ENCODE peak calls at places on chromosomes 7 and 10, in four cellular contexts. One of them, this sample, is unnamed. For H3K4me1 and H3K9me3, the result is how much of the 10 kb centered on the place peaks cover.

GRCh38 chr7:2007526-2007925 is 225.2 kb downstream of the MAD1L1 start:
- DNase-seq in aorta: no peak
- DNase-seq in right lobe of liver: no peak
- DNase-seq in right cardiac atrium: no peak
- DNase-seq in this sample: no peak

GRCh38 chr7:129943352-129943751 is 9.4 kb downstream of the UBE2H start:
- DNase-seq in right cardiac atrium: no peak
- DNase-seq in right lobe of liver: no peak
- DNase-seq in aorta: no peak
- DNase-seq in this sample: no peak

GRCh38 chr7:22113041-22113440 is 167.3 kb upstream of the CDCA7L start:
- DNase-seq in right cardiac atrium: no peak
- DNase-seq in aorta: no peak
- DNase-seq in right lobe of liver: no peak
- DNase-seq in this sample: no peak

GRCh38 chr7:103379270-103379975 is 32.0 kb downstream of the PSMC2 start:
- DNase-seq in right lobe of liver: no peak
- DNase-seq in right cardiac atrium: no peak
- DNase-seq in aorta: no peak
- DNase-seq in this sample: no peak

GRCh38 chr7:107813524-107813923 is 10.5 kb upstream of the SLC26A3 start:
- DNase-seq in aorta: no peak
- DNase-seq in right cardiac atrium: no peak
- DNase-seq in right lobe of liver: no peak
- DNase-seq in this sample: no peak

GRCh38 chr7:27735165-27735564 is 4.8 kb upstream of the TAX1BP1 start:
- DNase-seq in right cardiac atrium: no peak
- DNase-seq in aorta: no peak
- DNase-seq in right lobe of liver: no peak
- DNase-seq in this sample: no peak

GRCh38 chr10:34102237-34102673 is 712.8 kb downstream of the PARD3 start:
- DNase-seq in aorta: peak
- DNase-seq in right lobe of liver: peak
- DNase-seq in right cardiac atrium: peak
- DNase-seq in this sample: no peak

GRCh38 chr7:29801929-29802328 is 4.4 kb upstream of the WIPF3 start:
- DNase-seq in aorta: no peak
- DNase-seq in right cardiac atrium: no peak
- DNase-seq in right lobe of liver: no peak
- DNase-seq in this sample: no peak

GRCh38 chr10:79192677-79193003 is 123.9 kb downstream of the ZMIZ1 start:
- DNase-seq in aorta: no peak
- DNase-seq in right cardiac atrium: peak
- DNase-seq in right lobe of liver: no peak
- DNase-seq in this sample: no peak

GRCh38 chr10:89646833-89647570 is 2.0 kb upstream of the PANK1 start:
- DNase-seq in right lobe of liver: no peak
- DNase-seq in aorta: no peak
- DNase-seq in right cardiac atrium: no peak
- DNase-seq in this sample: no peak

DNA sequence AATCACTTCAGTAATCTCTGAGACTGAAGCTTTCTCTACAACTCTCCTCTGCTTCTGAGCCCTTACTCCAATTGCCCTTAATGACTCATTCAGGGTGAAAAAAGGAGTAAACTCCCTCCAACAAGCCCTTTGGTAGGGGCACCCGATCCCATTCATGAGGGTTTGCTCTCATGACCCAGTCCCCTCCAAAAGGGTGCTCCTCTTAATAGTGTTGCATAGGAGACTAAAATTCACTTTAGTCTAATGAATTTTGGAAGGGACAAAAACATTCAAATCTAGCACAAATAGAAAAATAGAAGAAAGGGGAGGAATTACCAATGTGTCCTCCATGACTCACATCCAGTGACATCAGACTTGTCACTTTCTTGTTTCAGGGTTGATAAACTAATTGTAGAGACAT is 66.2 kb upstream of the CCNY start:
- DNase-seq in right cardiac atrium: no peak
- DNase-seq in aorta: no peak
- DNase-seq in right lobe of liver: no peak
- DNase-seq in this sample: no peak
- H3K4me1 ChIP-seq in right cardiac atrium: under half
- H3K4me1 ChIP-seq in aorta: under half
- H3K4me1 ChIP-seq in right lobe of liver: under half
- H3K4me1 ChIP-seq in this sample: under half

GRCh38 chr10:14954934-14955333 is 1.0 kb upstream of the DCLRE1C start:
- DNase-seq in aorta: no peak
- DNase-seq in right lobe of liver: no peak
- DNase-seq in right cardiac atrium: no peak
- DNase-seq in this sample: no peak

GRCh38 chr10:14958872-14959220 is 342 bp upstream of the MEIG1 start:
- DNase-seq in right cardiac atrium: no peak
- DNase-seq in aorta: no peak
- DNase-seq in right lobe of liver: no peak
- DNase-seq in this sample: no peak

GRCh38 chr10:14953452-14954000 is 370 bp downstream of the DCLRE1C start:
- DNase-seq in aorta: peak
- DNase-seq in right lobe of liver: no peak
- DNase-seq in right cardiac atrium: peak
- DNase-seq in this sample: no peak

GRCh38 chr10:14954001-14954770 is at the start of gene DCLRE1C:
- DNase-seq in right lobe of liver: peak
- DNase-seq in aorta: peak
- DNase-seq in right cardiac atrium: peak
- DNase-seq in this sample: peak

DNA sequence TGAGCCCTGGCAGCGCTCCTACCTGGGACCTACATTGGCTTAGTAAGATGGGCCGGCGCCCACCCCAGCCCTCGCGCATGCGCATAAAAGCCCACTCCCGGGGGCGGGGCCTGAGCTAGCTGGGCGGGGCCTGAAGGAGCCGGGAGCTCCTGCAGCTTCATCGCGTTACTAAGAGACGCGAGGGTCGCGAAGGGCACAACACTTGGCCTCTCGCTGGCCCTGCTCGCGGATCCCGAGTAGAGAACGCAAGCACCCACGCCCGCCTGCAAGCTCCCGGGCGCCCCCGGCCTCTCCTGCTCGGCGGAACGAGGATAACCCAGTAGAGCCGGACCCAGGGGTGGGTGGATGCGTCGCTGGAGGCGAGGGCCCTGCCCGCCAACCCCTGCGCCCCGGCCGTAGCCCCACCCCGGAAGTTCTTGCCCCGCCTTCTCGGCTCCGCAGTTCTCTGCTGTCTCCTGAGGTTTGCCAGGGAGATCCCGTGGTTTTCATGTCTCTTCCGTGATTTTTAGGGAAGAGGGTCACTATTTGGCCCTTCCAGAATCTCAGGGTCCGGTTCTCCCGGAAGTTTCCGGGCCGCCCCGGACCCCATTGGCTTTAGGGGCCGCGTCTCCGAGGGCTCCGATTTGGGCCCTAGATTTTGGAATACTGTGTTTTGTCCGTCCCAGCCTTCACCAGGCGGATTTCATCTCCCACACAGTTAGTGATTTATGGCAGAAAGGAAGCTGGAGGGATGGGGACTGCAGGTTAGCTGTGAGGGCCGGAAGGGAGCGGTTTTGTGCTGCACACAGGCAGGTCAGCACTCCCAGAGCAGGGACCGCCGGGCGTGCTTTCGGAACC is at the start of gene MEIG1:
- DNase-seq in right lobe of liver: peak
- DNase-seq in aorta: peak
- DNase-seq in right cardiac atrium: peak
- DNase-seq in this sample: peak
- H3K9me3 ChIP-seq in right lobe of liver: under half
- H3K9me3 ChIP-seq in aorta: under half
- H3K9me3 ChIP-seq in right cardiac atrium: under half
- H3K9me3 ChIP-seq in this sample: under half

DNA sequence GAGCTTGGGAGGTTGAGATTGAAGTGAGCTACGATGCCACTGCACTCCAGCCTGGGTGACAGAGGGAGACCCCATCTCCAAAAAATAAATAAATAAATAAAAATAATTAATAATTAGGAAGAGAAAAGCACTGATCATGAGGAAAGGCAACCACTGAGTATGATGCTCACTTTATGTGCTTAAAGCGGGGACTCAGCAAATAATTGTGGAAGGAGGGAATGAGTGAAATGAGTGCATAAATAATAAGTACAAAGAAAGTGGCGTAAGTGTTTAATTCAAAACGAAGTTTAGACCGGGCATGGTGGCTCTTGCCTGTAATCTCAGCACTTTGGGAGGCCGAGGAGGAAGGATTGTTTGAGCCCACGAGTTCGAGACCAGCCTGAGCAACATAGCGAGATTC is 94.9 kb upstream of the MKLN1 start:
- DNase-seq in right cardiac atrium: no peak
- DNase-seq in right lobe of liver: no peak
- DNase-seq in aorta: no peak
- DNase-seq in this sample: no peak
- H3K4me1 ChIP-seq in right cardiac atrium: under half
- H3K4me1 ChIP-seq in right lobe of liver: under half
- H3K4me1 ChIP-seq in aorta: under half
- H3K4me1 ChIP-seq in this sample: under half

DNA sequence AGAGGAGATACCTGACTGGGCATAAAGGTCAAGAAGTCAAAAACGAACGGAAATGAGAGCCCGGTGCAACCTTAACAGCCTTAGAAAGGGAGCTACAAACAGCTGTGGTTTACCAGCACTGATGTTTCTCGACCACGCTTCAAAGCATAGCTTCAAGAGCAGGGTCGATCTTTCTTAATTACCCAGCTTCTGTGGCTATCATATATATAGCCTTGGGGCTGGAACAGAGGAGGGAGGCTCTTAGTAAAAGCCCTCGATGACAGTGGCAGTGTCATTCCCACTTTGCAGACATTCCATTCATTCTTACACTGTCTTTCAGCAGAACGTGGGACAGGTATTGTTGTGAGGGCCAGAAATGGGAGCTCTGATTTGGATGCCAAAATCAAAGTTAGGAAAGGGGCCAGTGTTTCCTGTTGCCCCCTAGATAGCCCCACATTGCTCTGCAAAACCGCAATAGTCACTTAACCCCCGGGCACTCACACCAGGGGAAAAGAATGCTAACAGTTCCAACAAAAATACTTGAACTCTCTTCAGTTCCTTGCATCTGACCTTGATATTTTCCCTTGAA is 141.5 kb downstream of the MTPAP start:
- DNase-seq in right cardiac atrium: no peak
- DNase-seq in right lobe of liver: no peak
- DNase-seq in aorta: no peak
- DNase-seq in this sample: no peak
- H3K9me3 ChIP-seq in right cardiac atrium: under half
- H3K9me3 ChIP-seq in right lobe of liver: under half
- H3K9me3 ChIP-seq in aorta: under half
- H3K9me3 ChIP-seq in this sample: under half

DNA sequence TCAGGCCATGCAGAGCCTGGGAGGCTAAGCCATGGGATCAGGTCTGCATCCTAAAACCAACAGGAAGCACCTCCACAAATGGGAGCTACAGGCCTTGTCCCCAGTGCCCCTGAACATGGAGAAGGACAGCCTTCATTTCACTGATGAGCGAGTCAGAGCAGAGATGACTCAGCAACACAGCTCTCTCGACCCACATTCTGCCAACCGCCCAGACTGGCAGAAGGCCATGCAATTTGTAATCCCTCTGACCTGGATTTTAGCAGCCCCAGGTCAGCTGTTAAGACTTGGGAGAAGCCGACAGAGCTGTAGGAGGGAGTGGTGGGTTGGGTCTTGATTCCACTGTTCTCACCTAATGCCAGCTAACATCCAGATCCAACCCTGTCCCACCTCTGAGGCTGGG is 25.5 kb downstream of the VOPP1 start:
- DNase-seq in right lobe of liver: peak
- DNase-seq in right cardiac atrium: peak
- DNase-seq in aorta: peak
- DNase-seq in this sample: no peak
- H3K4me1 ChIP-seq in right lobe of liver: under half
- H3K4me1 ChIP-seq in right cardiac atrium: under half
- H3K4me1 ChIP-seq in aorta: under half
- H3K4me1 ChIP-seq in this sample: under half

GRCh38 chr7:4156190-4156589 is 525.9 kb upstream of the FOXK1 start:
- DNase-seq in aorta: no peak
- DNase-seq in right lobe of liver: no peak
- DNase-seq in right cardiac atrium: no peak
- DNase-seq in this sample: no peak

GRCh38 chr7:4157651-4158050 is 524.4 kb upstream of the FOXK1 start:
- DNase-seq in right cardiac atrium: no peak
- DNase-seq in right lobe of liver: no peak
- DNase-seq in aorta: no peak
- DNase-seq in this sample: no peak

GRCh38 chr7:4151524-4151923 is 530.6 kb upstream of the FOXK1 start:
- DNase-seq in aorta: no peak
- DNase-seq in right lobe of liver: no peak
- DNase-seq in right cardiac atrium: no peak
- DNase-seq in this sample: no peak

GRCh38 chr7:4151926-4152549 is 530.1 kb upstream of the FOXK1 start:
- DNase-seq in aorta: no peak
- DNase-seq in right lobe of liver: no peak
- DNase-seq in right cardiac atrium: no peak
- DNase-seq in this sample: peak

DNA sequence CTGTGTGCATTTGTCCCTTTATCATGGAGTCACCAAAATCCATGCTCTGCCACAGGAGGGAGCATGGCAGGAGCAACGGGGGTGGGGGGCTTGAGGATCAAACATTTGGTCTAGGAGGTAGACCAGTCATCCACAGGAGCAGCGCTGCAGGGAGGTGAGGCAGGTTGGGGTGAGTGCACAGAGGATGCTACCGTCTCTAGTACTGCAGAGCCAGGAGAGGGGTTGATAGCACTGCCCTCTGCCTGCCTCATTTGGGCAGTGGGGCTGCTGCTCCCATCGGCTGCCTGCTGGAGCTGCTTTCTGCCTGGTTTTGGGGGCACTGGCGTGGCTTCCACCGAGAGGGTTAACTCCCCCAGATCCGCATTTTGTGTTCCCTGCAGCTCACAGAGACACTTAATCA is 527.2 kb upstream of the FOXK1 start:
- DNase-seq in right cardiac atrium: no peak
- DNase-seq in aorta: no peak
- DNase-seq in right lobe of liver: no peak
- DNase-seq in this sample: no peak
- H3K9me3 ChIP-seq in right cardiac atrium: under half
- H3K9me3 ChIP-seq in aorta: under half
- H3K9me3 ChIP-seq in right lobe of liver: under half
- H3K9me3 ChIP-seq in this sample: under half

GRCh38 chr10:124622866-124623536 is 121.2 kb downstream of the FAM53B start:
- DNase-seq in right lobe of liver: no peak
- DNase-seq in aorta: no peak
- DNase-seq in right cardiac atrium: no peak
- DNase-seq in this sample: no peak
- H3K4me1 ChIP-seq in right lobe of liver: under half
- H3K4me1 ChIP-seq in aorta: under half
- H3K4me1 ChIP-seq in right cardiac atrium: under half
- H3K4me1 ChIP-seq in this sample: under half

GRCh38 chr7:63105978-63106377 is 892.7 kb upstream of the ZNF722 start:
- DNase-seq in aorta: no peak
- DNase-seq in right cardiac atrium: no peak
- DNase-seq in right lobe of liver: no peak
- DNase-seq in this sample: no peak

GRCh38 chr7:63106506-63107388 is 891.9 kb upstream of the ZNF722 start:
- DNase-seq in right cardiac atrium: no peak
- DNase-seq in right lobe of liver: no peak
- DNase-seq in aorta: no peak
- DNase-seq in this sample: no peak

GRCh38 chr7:63104666-63105065 is 894.0 kb upstream of the ZNF722 start:
- DNase-seq in right cardiac atrium: no peak
- DNase-seq in aorta: no peak
- DNase-seq in right lobe of liver: no peak
- DNase-seq in this sample: no peak
- H3K9me3 ChIP-seq in right cardiac atrium: under half
- H3K9me3 ChIP-seq in aorta: under half
- H3K9me3 ChIP-seq in right lobe of liver: under half
- H3K9me3 ChIP-seq in this sample: under half